ENCODE peak calls at places on chromosomes 4 and X, in five cellular contexts. M is fibroblast of lung; F is colonic mucosa; Z is CD8-positive, alpha-beta memory T cell; X is transverse colon. V is an unnamed sample.

GRCh38 chrX:429266-429825 is 42.6 kb upstream of the PPP2R3B start:
- DNase-seq in M (no peak), F (no peak), Z (no peak), X (no peak), V (no peak)

GRCh38 chr4:48635310-48635709 is 144.8 kb downstream of the FRYL start:
- DNase-seq in F (no peak), Z (no peak), X (no peak), M (peak; percentile 67), V (no peak)

GRCh38 chr4:105686571-105686970 is 21.9 kb downstream of the INTS12 start:
- DNase-seq in Z (no peak), F (no peak), X (no peak), M (no peak), V (no peak)

GRCh38 chrX:47361538-47362511 is 8.6 kb upstream of the ZNF157 start:
- DNase-seq in F (peak; percentile 49), M (peak; percentile 98), Z (peak; percentile 32), X (peak; percentile 69), V (no peak)

GRCh38 chr4:101114936-101115372 is 232.4 kb downstream of the PPP3CA start:
- DNase-seq in Z (no peak), F (no peak), X (no peak), M (peak; percentile 83), V (no peak)

GRCh38 chr4:747546-748170 is 42.0 kb downstream of the PCGF3 start:
- DNase-seq in Z (no peak), X (no peak), M (no peak), F (no peak), V (no peak)

GRCh38 chr4:75921910-75922309 is 18.9 kb downstream of the NAAA start:
- DNase-seq in M (no peak), X (peak; percentile 47), F (peak; percentile 41), Z (no peak), V (no peak)

GRCh38 chr4:86543080-86543479 is 51.0 kb upstream of the PTPN13 start:
- DNase-seq in X (no peak), M (no peak), F (no peak), Z (no peak), V (no peak)

GRCh38 chrX:109624022-109624421 is 950 bp downstream of the KCNE5 start:
- DNase-seq in Z (no peak), M (no peak), X (no peak), F (no peak), V (no peak)

GRCh38 chr4:3193531-3194203 is 55.3 kb upstream of the MSANTD1 start:
- DNase-seq in M (no peak), X (no peak), F (no peak), Z (no peak), V (no peak)

GRCh38 chr4:107838763-107839162 is 14.0 kb downstream of the SGMS2 start:
- DNase-seq in X (no peak), Z (no peak), M (no peak), F (no peak), V (peak; percentile 48)

GRCh38 chr4:71235321-71236206 is 103.3 kb upstream of the SLC4A4 start:
- DNase-seq in F (no peak), X (no peak), M (no peak), Z (no peak), V (no peak)

GRCh38 chrX:64447207-64447606 is 52.0 kb upstream of the MTMR8 start:
- DNase-seq in Z (no peak), F (no peak), M (no peak), X (no peak), V (no peak)

GRCh38 chrX:46770817-46771163 is 11.9 kb upstream of the SLC9A7 start:
- DNase-seq in M (peak; percentile 94), F (no peak), Z (no peak), X (no peak), V (no peak)

GRCh38 chr4:1168291-1169031 is 3.9 kb downstream of the SPON2 start:
- DNase-seq in M (no peak), F (no peak), X (no peak), Z (no peak), V (no peak)

DNA sequence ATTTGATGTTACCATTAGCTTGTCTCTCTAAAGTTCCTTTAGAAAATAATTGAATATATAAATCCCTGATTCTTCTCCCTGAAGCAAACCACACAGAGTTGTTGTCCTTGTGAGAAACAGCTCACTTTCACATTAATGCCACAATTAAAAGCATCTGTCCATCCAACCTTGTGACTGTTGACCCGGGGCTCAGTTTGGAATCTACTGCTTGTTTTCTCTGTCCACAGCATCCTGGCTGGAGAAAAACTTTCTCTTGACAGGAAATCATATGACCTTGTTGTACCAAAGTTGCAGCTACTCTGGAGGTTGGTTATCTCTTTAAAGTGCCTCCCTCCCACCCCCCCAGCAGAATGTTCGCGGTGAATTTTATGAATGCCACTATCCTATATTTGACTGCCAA is 3.1 kb downstream of the PRKG2 start:
- DNase-seq in X (no peak), F (no peak), M (no peak), Z (no peak), V (no peak)
- H3K27me3 ChIP-seq in X (peaks cover 64% of the 10 kb centered on the region), F (peaks cover 27% of the 10 kb centered on the region), M (no peaks in the 10 kb centered on the region), Z (no peaks in the 10 kb centered on the region), V (peaks cover 40% of the 10 kb centered on the region)

DNA sequence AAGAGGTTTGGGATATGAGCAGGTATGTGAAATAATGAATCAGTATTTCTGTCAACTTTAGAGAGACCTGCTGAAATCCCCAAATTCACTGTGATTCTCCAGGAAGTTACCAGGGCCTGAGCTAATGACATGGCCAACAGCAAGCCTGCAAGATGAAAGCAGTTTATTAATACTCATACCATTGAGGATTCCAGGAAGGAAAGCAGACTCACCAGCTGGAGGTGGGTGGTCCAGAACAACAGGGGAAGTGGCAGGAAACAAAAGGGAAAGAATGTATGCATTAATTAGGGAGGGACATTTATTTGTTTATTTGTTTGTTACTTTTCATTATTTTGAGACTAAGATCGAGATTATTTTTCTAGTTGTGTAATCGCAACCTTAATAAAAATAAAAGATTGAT is 196.6 kb upstream of the AGA start:
- DNase-seq in Z (no peak), F (no peak), M (no peak), X (no peak), V (no peak)
- H3K27me3 ChIP-seq in Z (no peaks in the 10 kb centered on the region), F (no peaks in the 10 kb centered on the region), M (no peaks in the 10 kb centered on the region), X (no peaks in the 10 kb centered on the region), V (no peaks in the 10 kb centered on the region)

DNA sequence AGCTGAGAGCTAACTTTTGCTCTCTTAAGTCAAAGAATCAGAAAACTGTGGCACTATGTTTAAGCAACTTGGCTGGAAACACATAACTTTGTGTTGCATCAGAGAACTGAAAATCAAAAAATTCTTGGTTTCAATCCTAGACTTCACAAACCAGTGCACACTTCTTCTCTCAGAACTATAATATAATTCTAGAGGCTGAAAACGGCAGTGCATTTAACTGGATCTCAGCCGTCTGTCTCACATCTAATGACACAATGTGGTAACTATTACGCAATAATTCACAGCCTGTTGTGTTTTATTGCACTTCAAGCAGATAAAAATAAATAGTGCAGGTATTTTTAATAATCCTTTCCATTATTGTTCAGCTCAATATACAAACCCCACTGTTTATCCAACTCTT is 260.6 kb upstream of the DIAPH2 start:
- DNase-seq in F (no peak), Z (no peak), M (no peak), X (no peak), V (peak; percentile 31)
- H3K27me3 ChIP-seq in F (no peaks in the 10 kb centered on the region), Z (no peaks in the 10 kb centered on the region), M (no peaks in the 10 kb centered on the region), X (no peaks in the 10 kb centered on the region), V (no peaks in the 10 kb centered on the region)

DNA sequence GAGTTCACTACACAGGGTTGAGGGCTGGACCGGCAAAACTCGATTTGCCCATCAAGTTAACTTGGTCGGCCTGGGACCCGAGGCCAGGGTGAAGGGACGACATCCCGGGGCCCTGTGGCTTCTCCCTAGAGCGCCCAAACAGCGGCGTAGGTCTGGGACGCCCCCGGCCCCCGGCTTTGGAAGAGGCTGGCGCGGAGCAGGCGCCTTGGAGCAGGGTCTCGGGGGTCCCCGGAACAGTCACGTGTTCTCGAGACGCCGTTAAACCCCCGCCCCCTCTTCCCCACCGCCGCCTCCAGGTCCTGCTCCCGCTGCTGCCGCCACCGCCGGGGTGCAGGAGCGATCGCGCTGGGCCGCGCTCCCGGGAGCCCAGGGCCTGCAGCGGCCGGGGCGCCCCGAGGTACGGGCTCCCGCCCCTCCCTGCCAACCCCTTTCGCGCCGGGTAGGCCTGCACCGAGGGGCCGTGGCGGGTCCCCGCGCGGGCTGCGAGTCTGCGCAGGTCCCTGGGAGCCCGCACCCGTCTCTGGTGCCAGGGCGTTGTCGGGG is at the start of gene NPY5R:
- DNase-seq in F (no peak), M (no peak), Z (no peak), X (no peak), V (no peak)
- H3K27me3 ChIP-seq in F (peaks cover 8% of the 10 kb centered on the region), M (peaks cover 12% of the 10 kb centered on the region), Z (peaks cover 6% of the 10 kb centered on the region), X (peaks cover 61% of the 10 kb centered on the region), V (peaks cover 41% of the 10 kb centered on the region)

GRCh38 chr4:158630893-158631292 is 40.8 kb downstream of the C4orf46 start:
- DNase-seq in M (peak; percentile 86), F (peak; percentile 34), X (peak; percentile 8), Z (no peak), V (no peak)
- H3K27me3 ChIP-seq in M (no peaks in the 10 kb centered on the region), F (no peaks in the 10 kb centered on the region), X (no peaks in the 10 kb centered on the region), Z (no peaks in the 10 kb centered on the region), V (no peaks in the 10 kb centered on the region)

DNA sequence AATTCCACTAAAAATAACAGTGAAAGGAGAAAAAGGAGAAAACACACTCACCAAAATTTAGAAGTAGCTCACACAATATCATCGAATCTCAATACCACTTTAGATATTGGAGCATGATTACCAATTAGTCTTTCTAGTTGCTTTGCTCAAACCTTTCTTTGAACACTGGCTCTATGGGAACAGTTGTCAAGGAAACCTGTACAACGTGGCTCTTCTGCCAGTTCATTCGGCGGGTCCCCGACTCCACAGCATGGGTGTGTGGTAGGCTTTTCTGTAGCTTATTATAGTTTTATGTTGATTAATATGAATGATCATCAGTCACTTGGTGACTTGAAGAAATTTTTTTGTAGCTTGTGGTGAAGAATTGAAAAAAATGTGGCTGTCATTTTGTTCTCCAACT is 50.2 kb upstream of the TMEM150C start:
- DNase-seq in M (no peak), Z (no peak), X (no peak), F (no peak), V (no peak)
- H3K27me3 ChIP-seq in M (no peaks in the 10 kb centered on the region), Z (no peaks in the 10 kb centered on the region), X (no peaks in the 10 kb centered on the region), F (no peaks in the 10 kb centered on the region), V (no peaks in the 10 kb centered on the region)

GRCh38 chr4:169940460-169940859 is 85.7 kb downstream of the MFAP3L start:
- DNase-seq in F (no peak), Z (no peak), M (no peak), X (no peak), V (no peak)
- H3K27me3 ChIP-seq in F (no peaks in the 10 kb centered on the region), Z (no peaks in the 10 kb centered on the region), M (no peaks in the 10 kb centered on the region), X (no peaks in the 10 kb centered on the region), V (no peaks in the 10 kb centered on the region)